ENCODE peak calls at places on chromosomes 3 and 15, in four cellular contexts. X is AG04449, A is amniotic stem cell, N is AG20443. Q is an unnamed sample.

GRCh38 chr3:192816274-192816853 is 89.0 kb upstream of the FGF12 start:
- DNase-seq in X (no peak), A (peak), N (peak), Q (no peak)

GRCh38 chr3:44074181-44074580 is 167.5 kb upstream of the TOPAZ1 start:
- DNase-seq in X (no peak), A (no peak), N (no peak), Q (no peak)

GRCh38 chr3:136899622-136900158 is 37.7 kb downstream of the NCK1 start:
- DNase-seq in X (no peak), A (no peak), N (no peak), Q (no peak)

GRCh38 chr15:98437752-98438151 is 210.6 kb upstream of the IGF1R start:
- DNase-seq in X (no peak), A (no peak), N (no peak), Q (no peak)

GRCh38 chr3:183692436-183692835 is 5.2 kb upstream of the YEATS2 start:
- DNase-seq in X (no peak), A (no peak), N (no peak), Q (no peak)

GRCh38 chr15:40449275-40449674 is 8.5 kb downstream of the BAHD1 start:
- DNase-seq in X (no peak), A (no peak), N (no peak), Q (no peak)

GRCh38 chr3:20974389-20974788 is 776.6 kb downstream of the ZNF385D start:
- DNase-seq in X (no peak), A (no peak), N (peak), Q (no peak)

GRCh38 chr3:4748701-4749378 is 230.4 kb upstream of the BHLHE40 start:
- DNase-seq in X (no peak), A (no peak), N (no peak), Q (no peak)

GRCh38 chr15:63405159-63405558 is 23.5 kb upstream of the CA12 start:
- DNase-seq in X (no peak), A (no peak), N (no peak), Q (no peak)

GRCh38 chr3:707041-707440 is 385.8 kb upstream of the CNTN6 start:
- DNase-seq in X (no peak), A (no peak), N (no peak), Q (no peak)

GRCh38 chr3:5194801-5195509 is 7.4 kb downstream of the EDEM1 start:
- DNase-seq in X (peak), A (peak), N (peak), Q (peak)

GRCh38 chr3:112409061-112409460 is 76.1 kb downstream of the CD200 start:
- DNase-seq in X (no peak), A (no peak), N (no peak), Q (no peak)

GRCh38 chr3:187210555-187211327 is 13.5 kb downstream of the RTP1 start:
- DNase-seq in X (peak), A (no peak), N (peak), Q (no peak)

GRCh38 chr3:52110502-52110901 is 43.7 kb downstream of the POC1A start:
- DNase-seq in X (no peak), A (no peak), N (no peak), Q (no peak)

GRCh38 chr3:128354788-128355548 is 111.7 kb downstream of the DNAJB8 start:
- DNase-seq in X (no peak), A (no peak), N (no peak), Q (no peak)

GRCh38 chr15:89774492-89774891 is 1.6 kb upstream of the MESP2 start:
- DNase-seq in X (no peak), A (no peak), N (no peak), Q (no peak)

Q was measured in HL-60.